ENCODE peak calls at places on chromosome 19, in four cellular contexts. One of them, this sample, is unnamed.

GRCh38 chr19:46849610-46850009 is 1.0 kb downstream of the AP2S1 start:
- DNase-seq in choroid plexus epithelial cell: no peak
- DNase-seq in right atrium auricular region: no peak
- DNase-seq in GM10248: no peak
- DNase-seq in this sample: no peak

GRCh38 chr19:925912-926594 is at the start of gene ARID3A:
- DNase-seq in choroid plexus epithelial cell: no peak
- DNase-seq in right atrium auricular region: peak
- DNase-seq in GM10248: peak
- DNase-seq in this sample: peak

GRCh38 chr19:46727757-46728156 is 10.8 kb upstream of the PRKD2 start:
- DNase-seq in choroid plexus epithelial cell: no peak
- DNase-seq in right atrium auricular region: no peak
- DNase-seq in GM10248: no peak
- DNase-seq in this sample: no peak

GRCh38 chr19:17889609-17890214 is 18.0 kb downstream of the SLC5A5 start:
- DNase-seq in choroid plexus epithelial cell: peak
- DNase-seq in GM10248: no peak
- DNase-seq in right atrium auricular region: no peak
- DNase-seq in this sample: no peak

GRCh38 chr19:13143135-13143534 is 7.0 kb downstream of the STX10 start:
- DNase-seq in right atrium auricular region: no peak
- DNase-seq in choroid plexus epithelial cell: peak
- DNase-seq in GM10248: no peak
- DNase-seq in this sample: no peak

GRCh38 chr19:55674459-55674840 is 576 bp upstream of the EPN1 start:
- DNase-seq in GM10248: no peak
- DNase-seq in right atrium auricular region: no peak
- DNase-seq in choroid plexus epithelial cell: no peak
- DNase-seq in this sample: no peak

GRCh38 chr19:48968813-48969218 is 3.7 kb downstream of the FTL start:
- DNase-seq in choroid plexus epithelial cell: no peak
- DNase-seq in right atrium auricular region: no peak
- DNase-seq in GM10248: no peak
- DNase-seq in this sample: no peak

GRCh38 chr19:42206871-42207755 is 10.4 kb downstream of the DEDD2 start:
- DNase-seq in right atrium auricular region: no peak
- DNase-seq in GM10248: no peak
- DNase-seq in choroid plexus epithelial cell: no peak
- DNase-seq in this sample: no peak

This sample was measured in Peyer's patch.